ENCODE peak calls at places on chromosomes 12 and 14, in seven cellular contexts. R, C, D, I, H, U and Y are unnamed samples. For H3K27me3, the result is how much of the 10 kb centered on the place peaks cover.

GRCh38 chr14:40697221-40697620 is 909.5 kb upstream of the LRFN5 start:
- DNase-seq in R (no peak), C (no peak), D (no peak), I (peak), H (no peak), U (no peak), Y (no peak)

GRCh38 chr14:104138098-104138890 is at the start of gene KIF26A:
- DNase-seq in R (peak), C (no peak), D (no peak), I (no peak), H (peak), U (peak), Y (peak)

GRCh38 chr14:58455593-58456265 is 28.2 kb downstream of the KIAA0586 start:
- DNase-seq in R (peak), C (peak), D (peak), I (peak), H (no peak), U (no peak), Y (no peak)

GRCh38 chr14:27008187-27008586 is 410.4 kb upstream of the NOVA1 start:
- DNase-seq in R (no peak), C (no peak), D (no peak), I (no peak), H (no peak), U (no peak), Y (no peak)

GRCh38 chr14:38073641-38074040 is 134.1 kb upstream of the SSTR1 start:
- DNase-seq in R (no peak), C (no peak), D (no peak), I (no peak), H (no peak), U (no peak), Y (no peak)

GRCh38 chr12:50057896-50058670 is 687 bp downstream of the ASIC1 start:
- DNase-seq in R (no peak), C (no peak), D (no peak), I (no peak), H (no peak), U (no peak), Y (no peak)

GRCh38 chr12:44379827-44380226 is 496.3 kb downstream of the NELL2 start:
- DNase-seq in R (no peak), C (no peak), D (no peak), I (no peak), H (no peak), U (peak), Y (peak)

GRCh38 chr12:51631591-51631990 is 40.6 kb downstream of the SCN8A start:
- DNase-seq in R (peak), C (peak), D (no peak), I (peak), H (no peak), U (no peak), Y (no peak)

GRCh38 chr14:52018252-52018651 is 28.9 kb downstream of the RTRAF start:
- DNase-seq in R (peak), C (no peak), D (no peak), I (peak), H (no peak), U (no peak), Y (no peak)

GRCh38 chr12:132154941-132155770 is 10.9 kb downstream of the NOC4L start:
- DNase-seq in R (no peak), C (no peak), D (no peak), I (no peak), H (no peak), U (no peak), Y (peak)

GRCh38 chr12:1920436-1920835 is 2.0 kb upstream of the CACNA2D4 start:
- DNase-seq in R (peak), C (no peak), D (no peak), I (no peak), H (no peak), U (no peak), Y (no peak)

GRCh38 chr12:62631531-62632520 is 165.2 kb downstream of the MON2 start:
- DNase-seq in R (peak), C (peak), D (no peak), I (peak), H (peak), U (peak), Y (peak)

GRCh38 chr12:30694971-30695326 is 720 bp downstream of the IPO8 start:
- DNase-seq in R (peak), C (peak), D (no peak), I (peak), H (peak), U (peak), Y (peak)

GRCh38 chr12:8834230-8834629 is 11.8 kb downstream of the A2ML1 start:
- DNase-seq in R (no peak), C (no peak), D (no peak), I (no peak), H (no peak), U (no peak), Y (no peak)

GRCh38 chr12:131568336-131568735 is 142.6 kb upstream of the SFSWAP start:
- DNase-seq in R (no peak), C (no peak), D (no peak), I (no peak), H (no peak), U (no peak), Y (no peak)

GRCh38 chr14:75752907-75753594 is 92.0 kb downstream of the TTLL5 start:
- DNase-seq in R (no peak), C (peak), D (no peak), I (peak), H (no peak), U (no peak), Y (no peak)

GRCh38 chr12:19415563-19415962 is 23.7 kb upstream of the AEBP2 start:
- DNase-seq in R (no peak), C (no peak), D (no peak), I (no peak), H (no peak), U (no peak), Y (no peak)

GRCh38 chr12:109734219-109735000 is 20.8 kb downstream of the FAM222A start:
- DNase-seq in R (no peak), C (peak), D (no peak), I (peak), H (peak), U (peak), Y (peak)

GRCh38 chr12:15982471-15982870 is 71.3 kb downstream of the DERA start:
- DNase-seq in R (peak), C (peak), D (no peak), I (peak), H (peak), U (peak), Y (no peak)

DNA sequence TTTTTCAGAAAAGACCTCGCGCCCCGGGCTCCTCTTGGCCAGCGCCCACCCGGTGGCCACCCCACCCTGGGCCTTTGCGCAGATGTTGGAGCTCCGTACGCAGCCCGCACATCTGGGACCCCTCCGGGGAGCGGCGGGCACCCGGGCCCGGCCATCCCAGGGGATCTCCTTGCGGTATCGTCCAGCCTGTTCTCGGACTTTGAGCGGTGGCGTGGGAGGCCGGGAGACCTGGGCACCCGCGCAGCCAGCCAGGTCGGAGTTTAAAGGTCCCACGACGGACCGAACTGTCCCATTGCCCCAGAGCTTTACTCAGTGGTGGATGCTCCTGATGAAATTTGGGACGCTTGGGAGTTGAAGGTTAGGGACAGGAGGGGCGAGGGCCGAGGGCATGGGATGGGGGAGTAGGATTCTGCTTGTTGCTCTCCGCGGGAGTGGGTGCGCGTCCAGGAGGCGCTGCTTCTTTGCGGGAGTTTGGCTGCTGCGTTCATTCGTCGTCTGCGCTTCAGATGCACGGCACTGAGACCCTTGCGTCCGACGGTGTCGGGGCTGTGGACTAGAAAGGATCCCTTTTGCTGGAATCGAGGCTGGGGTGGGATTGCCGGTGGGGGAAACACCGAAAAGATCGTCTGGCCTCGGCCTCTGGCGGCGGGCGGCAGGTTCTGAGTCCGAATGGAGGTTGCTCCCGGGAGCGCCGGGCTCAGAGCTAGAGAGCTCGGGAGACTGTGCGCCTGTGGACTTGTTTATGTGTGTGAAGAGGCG is 1.4 kb downstream of the NTF3 start:
- DNase-seq in R (peak), C (peak), D (no peak), I (peak), H (no peak), U (peak), Y (peak)
- H3K27me3 ChIP-seq in R (under half), C (under half), D (half or more), I (under half), H (half or more), U (half or more), Y (half or more)

GRCh38 chr12:49014547-49014946 is 4.0 kb downstream of the PRKAG1 start:
- DNase-seq in R (no peak), C (peak), D (no peak), I (peak), H (no peak), U (peak), Y (no peak)
- TF ChIP-seq CTCF in R (peak), C (peak), D (peak), I (peak), H (peak), U (peak), Y (peak)

GRCh38 chr12:89243786-89244185 is 108.5 kb downstream of the DUSP6 start:
- DNase-seq in R (no peak), C (peak), D (no peak), I (no peak), H (no peak), U (no peak), Y (no peak)

GRCh38 chr12:89247962-89248361 is 104.3 kb downstream of the DUSP6 start:
- DNase-seq in R (no peak), C (peak), D (no peak), I (no peak), H (peak), U (no peak), Y (no peak)

GRCh38 chr12:89247541-89247942 is 104.8 kb downstream of the DUSP6 start:
- DNase-seq in R (no peak), C (peak), D (no peak), I (no peak), H (peak), U (peak), Y (peak)

GRCh38 chr12:89244536-89244935 is 107.8 kb downstream of the DUSP6 start:
- DNase-seq in R (no peak), C (peak), D (no peak), I (peak), H (no peak), U (no peak), Y (no peak)

GRCh38 chr12:89245090-89245489 is 107.2 kb downstream of the DUSP6 start:
- DNase-seq in R (no peak), C (peak), D (no peak), I (peak), H (no peak), U (peak), Y (peak)
- H3K4me2 ChIP-seq in R (no peak), C (peak), D (peak), I (no peak), H (no peak), U (peak), Y (no peak)

DNA sequence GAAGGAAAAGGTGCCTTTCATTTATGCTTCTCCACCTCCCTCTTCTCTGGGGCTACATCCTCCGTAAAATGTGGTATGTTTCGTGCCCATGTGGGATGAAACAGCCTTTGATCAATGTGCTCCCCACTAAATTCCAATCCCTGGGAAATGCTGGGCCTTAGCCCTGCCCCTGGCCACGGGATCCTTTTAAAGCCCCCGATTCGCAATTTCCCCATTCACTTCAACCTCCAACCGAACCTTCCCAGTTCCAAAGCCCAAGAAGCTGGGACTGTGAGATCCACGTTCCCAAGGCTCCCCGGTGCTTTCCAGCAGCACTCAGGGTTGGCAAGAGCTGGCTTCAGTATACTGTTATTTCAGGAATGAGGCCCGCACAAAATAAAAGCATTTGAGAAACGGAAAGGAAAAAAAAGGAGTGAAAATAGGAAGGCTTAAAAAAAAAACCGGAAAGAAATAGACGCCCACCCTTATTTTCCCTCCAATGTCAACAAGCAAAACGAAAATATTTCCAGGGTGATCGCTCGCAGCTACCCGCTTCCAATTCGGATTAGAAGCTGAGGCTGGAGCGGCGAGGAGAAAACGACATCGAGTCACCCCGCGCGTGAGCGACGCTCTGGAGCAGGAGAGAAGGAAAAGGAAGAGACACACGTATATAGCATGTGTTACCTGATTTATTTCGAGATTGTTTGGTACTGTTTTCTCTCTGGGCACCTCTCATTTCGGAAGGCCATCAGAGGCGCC is 1.2 kb upstream of the FOXG1 start:
- DNase-seq in R (no peak), C (no peak), D (no peak), I (no peak), H (no peak), U (no peak), Y (peak)
- H3K27me3 ChIP-seq in R (half or more), C (half or more), D (half or more), I (half or more), H (half or more), U (half or more), Y (half or more)

GRCh38 chr12:52667509-52667908 is 12.7 kb downstream of the KRT1 start:
- DNase-seq in R (no peak), C (no peak), D (no peak), I (no peak), H (no peak), U (peak), Y (peak)
- TF ChIP-seq CTCF in R (peak), C (peak), D (peak), I (no peak), H (peak), U (peak), Y (peak)

GRCh38 chr12:12720637-12721250 is 3.6 kb downstream of the CDKN1B start:
- DNase-seq in R (no peak), C (no peak), D (no peak), I (peak), H (no peak), U (no peak), Y (no peak)
- H3K4me2 ChIP-seq in R (peak), C (peak), D (peak), I (peak), H (peak), U (no peak), Y (peak)

DNA sequence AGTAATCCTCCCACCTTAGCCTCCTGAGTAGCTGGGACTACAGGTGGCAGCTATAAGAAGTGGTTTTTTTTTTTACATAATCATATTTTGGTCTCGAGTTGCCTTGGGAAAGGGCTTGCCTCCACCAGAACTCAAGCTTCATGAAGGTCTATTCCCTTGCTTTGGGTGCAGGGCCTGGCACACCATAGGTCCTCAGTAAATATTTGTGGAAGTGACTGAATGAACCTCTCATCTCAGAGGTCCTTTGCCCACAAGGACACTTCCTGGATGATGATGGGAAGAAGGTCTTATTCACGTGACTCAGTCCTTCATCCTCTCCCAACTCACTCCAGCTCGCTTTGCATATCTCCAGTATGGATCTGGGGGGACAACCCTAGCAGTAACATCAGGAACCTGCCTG is 114.0 kb upstream of the MED13L start:
- DNase-seq in R (no peak), C (no peak), D (no peak), I (no peak), H (no peak), U (no peak), Y (no peak)
- H3K27me3 ChIP-seq in R (under half), C (under half), D (under half), I (under half), H (under half), U (under half), Y (under half)